ENCODE peak calls at places on chromosomes 7 and 10, in five cellular contexts. L, T, K, S and W are unnamed samples.

GRCh38 chr10:43921478-43921877 is 272.8 kb upstream of the ZNF32 start:
- DNase-seq in K (no peak), S (no peak), T (no peak), L (no peak), W (no peak)

GRCh38 chr7:2521952-2522591 is 2.5 kb downstream of the LFNG start:
- DNase-seq in T (no peak), K (peak; percentile 52), L (no peak), S (no peak), W (no peak)

GRCh38 chr10:119310807-119311206 is 103.4 kb downstream of the GRK5 start:
- DNase-seq in K (no peak), S (no peak), T (no peak), L (no peak), W (no peak)

GRCh38 chr10:16049775-16050174 is 189.5 kb upstream of the MINDY3 start:
- DNase-seq in S (no peak), K (no peak), T (no peak), L (no peak), W (no peak)

GRCh38 chr7:158559356-158559755 is 28.3 kb downstream of the PTPRN2 start:
- DNase-seq in T (no peak), K (no peak), L (no peak), S (no peak), W (no peak)

GRCh38 chr10:34717429-34717828 is 97.7 kb downstream of the PARD3 start:
- DNase-seq in K (peak; percentile 23), S (no peak), T (no peak), L (no peak), W (no peak)

GRCh38 chr10:125102216-125102615 is 58.1 kb downstream of the CTBP2 start:
- DNase-seq in K (peak; percentile 89), T (no peak), L (peak; percentile 81), S (no peak), W (peak; percentile 54)

GRCh38 chr7:22351329-22351692 is 5.6 kb downstream of the RAPGEF5 start:
- DNase-seq in S (no peak), L (no peak), K (no peak), T (no peak), W (no peak)

GRCh38 chr10:15474671-15475070 is 103.6 kb upstream of the FAM171A1 start:
- DNase-seq in T (no peak), L (no peak), S (no peak), K (no peak), W (no peak)

GRCh38 chr10:123991622-123992570 is 100.3 kb upstream of the CPXM2 start:
- DNase-seq in L (no peak), T (no peak), K (no peak), S (no peak), W (no peak)

GRCh38 chr10:122286872-122287271 is 15.8 kb downstream of the BTBD16 start:
- DNase-seq in L (peak; percentile 77), S (no peak), T (no peak), K (peak; percentile 79), W (peak; percentile 78)

GRCh38 chr10:110764378-110764777 is 107.3 kb upstream of the PDCD4 start:
- DNase-seq in S (no peak), T (no peak), K (no peak), L (no peak), W (no peak)

GRCh38 chr10:132461103-132461682 is 64.2 kb downstream of the PWWP2B start:
- DNase-seq in T (no peak), K (no peak), L (no peak), S (no peak), W (no peak)

GRCh38 chr7:137731436-137731835 is 115.3 kb downstream of the DGKI start:
- DNase-seq in T (no peak), K (no peak), L (peak; percentile 64), S (no peak), W (no peak)

GRCh38 chr10:69315100-69315542 is 36.8 kb downstream of the HK1 start:
- DNase-seq in K (no peak), L (no peak), T (no peak), S (no peak), W (no peak)

GRCh38 chr7:130831817-130832481 is 97.9 kb upstream of the KLF14 start:
- DNase-seq in L (peak; percentile 67), T (peak; percentile 35), S (no peak), K (peak; percentile 56), W (peak; percentile 22)

GRCh38 chr7:136274636-136275345 is 297.6 kb upstream of the MTPN start:
- DNase-seq in S (no peak), K (no peak), L (no peak), T (no peak), W (no peak)

GRCh38 chr10:101817542-101818118 is 614 bp downstream of the OGA start:
- DNase-seq in T (no peak), S (no peak), K (peak; percentile 91), L (peak; percentile 95), W (peak; percentile 86)

GRCh38 chr10:50928190-50928552 is 42.7 kb upstream of the A1CF start:
- DNase-seq in S (no peak), T (no peak), K (no peak), L (no peak), W (no peak)

GRCh38 chr7:16462618-16463017 is 2.9 kb downstream of the SOSTDC1 start:
- DNase-seq in T (no peak), K (no peak), S (peak; percentile 47), L (no peak), W (no peak)

GRCh38 chr7:16466087-16466472 is 542 bp upstream of the SOSTDC1 start:
- DNase-seq in L (no peak), K (no peak), T (no peak), S (no peak), W (no peak)

GRCh38 chr7:16463520-16463919 is 2.0 kb downstream of the SOSTDC1 start:
- DNase-seq in T (no peak), K (no peak), S (no peak), L (no peak), W (no peak)

GRCh38 chr7:16465469-16466086 is at the start of gene SOSTDC1:
- DNase-seq in K (no peak), S (no peak), T (peak; percentile 31), L (no peak), W (peak; percentile 37)

DNA sequence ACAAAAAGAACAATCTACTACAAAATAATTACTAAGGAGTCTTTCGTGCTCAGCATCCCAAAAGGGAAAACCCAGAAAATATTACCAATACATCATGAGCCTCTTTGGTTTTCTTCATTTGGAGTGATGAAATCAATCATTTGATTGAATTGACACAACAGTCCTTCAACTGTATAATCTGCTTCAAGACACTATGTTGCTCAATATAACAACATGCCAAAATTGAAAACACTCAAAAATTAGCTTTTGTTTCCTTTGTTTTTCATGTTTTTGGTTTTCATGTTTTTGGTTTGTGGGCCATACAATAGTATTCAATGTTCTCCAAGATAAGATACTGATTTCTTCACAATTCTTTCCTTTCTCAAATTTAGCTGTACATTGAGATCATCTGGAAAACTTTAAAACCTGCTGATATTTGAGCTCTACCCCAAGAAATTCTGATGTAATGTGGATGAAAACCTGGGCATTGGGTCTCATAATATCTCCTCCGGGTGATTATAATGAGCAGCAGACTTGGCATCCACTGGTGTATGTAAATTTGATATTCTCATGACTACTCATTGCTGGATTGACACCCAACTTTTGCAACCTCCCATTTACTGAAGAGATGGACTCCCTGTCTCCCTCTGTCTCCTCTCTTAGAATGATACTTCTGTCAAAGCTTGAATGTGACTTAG is 4.6 kb downstream of the SOSTDC1 start:
- DNase-seq in L (no peak), K (no peak), S (no peak), T (no peak), W (no peak)
- H3K4me3 ChIP-seq in L (no peak overlapping the region), K (no peak overlapping the region), S (no peak overlapping the region), T (no peak overlapping the region), W (no peak overlapping the region)

DNA sequence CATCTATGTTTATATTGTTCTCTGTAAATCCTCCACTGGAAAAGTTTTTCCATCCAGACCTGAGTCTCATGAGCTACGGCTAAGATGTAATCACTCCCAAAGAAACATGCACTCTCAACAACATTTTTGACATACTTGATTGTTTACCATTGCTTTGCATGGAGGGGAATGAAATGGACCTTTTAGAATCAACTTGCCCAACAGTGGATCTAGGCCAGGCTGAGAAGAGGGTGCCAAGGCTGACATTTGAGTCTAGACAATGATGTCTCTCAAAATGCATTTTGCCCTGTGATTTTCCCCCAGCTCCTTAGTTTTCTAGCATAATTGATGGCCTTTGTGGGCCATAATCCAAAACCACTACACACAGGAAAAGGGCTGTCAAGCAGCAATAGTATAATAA is 297.8 kb upstream of the KLF6 start:
- DNase-seq in T (no peak), L (no peak), S (no peak), K (peak; percentile 68), W (peak; percentile 38)
- H2BK5ac ChIP-seq in T (no peak overlapping the region), L (no peak overlapping the region), S (no peak overlapping the region), K (no peak overlapping the region), W (no peak overlapping the region)

GRCh38 chr10:121084029-121084674 is 233.0 kb downstream of the WDR11 start:
- DNase-seq in K (no peak), S (no peak), T (no peak), L (no peak), W (no peak)
- H3K9ac ChIP-seq in K (no peak overlapping the region), S (no peak overlapping the region), T (no peak overlapping the region), L (no peak overlapping the region), W (no peak overlapping the region)

GRCh38 chr7:20776214-20776875 is 10.3 kb downstream of the SP8 start:
- DNase-seq in S (peak; percentile 82), K (no peak), L (no peak), T (no peak), W (peak; percentile 97)
- H3K4me3 ChIP-seq in S (peak overlapping the region; percentile 21), K (no peak overlapping the region), L (no peak overlapping the region), T (no peak overlapping the region), W (no peak overlapping the region)

DNA sequence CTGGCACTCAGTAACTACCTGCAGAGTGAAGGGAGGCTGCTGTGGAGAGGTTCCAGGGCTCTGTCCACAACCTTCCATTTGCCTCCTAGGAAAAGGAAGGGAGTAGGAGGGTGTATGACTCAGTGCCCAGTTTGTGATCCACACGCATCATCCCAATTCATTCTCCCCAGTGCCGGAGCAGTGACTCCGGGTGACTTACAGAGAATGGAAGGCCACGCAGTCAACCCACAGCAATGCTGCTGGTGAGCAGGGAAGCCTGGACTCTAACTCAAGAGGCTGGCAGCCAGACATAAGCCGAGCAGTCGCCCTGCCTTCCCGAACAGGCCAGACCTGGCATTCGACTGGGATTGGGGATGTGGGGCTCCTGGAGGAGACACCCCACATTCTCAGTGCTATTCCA is 139.9 kb downstream of the SH3PXD2A start:
- DNase-seq in S (no peak), T (no peak), L (peak; percentile 95), K (peak; percentile 85), W (no peak)
- H2BK5ac ChIP-seq in S (no peak overlapping the region), T (no peak overlapping the region), L (peak overlapping the region; percentile 52), K (no peak overlapping the region), W (no peak overlapping the region)